ENCODE peak calls at places on chromosomes 11 and 22, in eight cellular contexts. One of them, this sample, is unnamed.
A peak's percentile ranks its signal among the peaks of the same experiment; 100 is the strongest.

GRCh38 chr11:47152126-47152952 is 24.3 kb downstream of the ARFGAP2 start:
- DNase-seq in CD4-positive, alpha-beta T cell: no peak
- DNase-seq in left ventricle myocardium inferior: no peak
- DNase-seq in Calu3: no peak
- DNase-seq in MM.1S: no peak
- DNase-seq in AG09309: no peak
- DNase-seq in keratinocyte: no peak
- DNase-seq in fibroblast of the aortic adventitia: no peak
- DNase-seq in this sample: no peak

GRCh38 chr22:44297662-44298061 is 15.1 kb downstream of the SHISAL1 start:
- DNase-seq in CD4-positive, alpha-beta T cell: no peak
- DNase-seq in left ventricle myocardium inferior: no peak
- DNase-seq in Calu3: no peak
- DNase-seq in MM.1S: no peak
- DNase-seq in AG09309: no peak
- DNase-seq in keratinocyte: no peak
- DNase-seq in fibroblast of the aortic adventitia: no peak
- DNase-seq in this sample: no peak

GRCh38 chr11:134583397-134583990 is 171.5 kb upstream of the B3GAT1 start:
- DNase-seq in CD4-positive, alpha-beta T cell: no peak
- DNase-seq in left ventricle myocardium inferior: no peak
- DNase-seq in Calu3: no peak
- DNase-seq in MM.1S: no peak
- DNase-seq in AG09309: no peak
- DNase-seq in keratinocyte: no peak
- DNase-seq in fibroblast of the aortic adventitia: no peak
- DNase-seq in this sample: no peak

GRCh38 chr11:95505927-95506426 is 275.0 kb upstream of the SESN3 start:
- DNase-seq in CD4-positive, alpha-beta T cell: no peak
- DNase-seq in left ventricle myocardium inferior: no peak
- DNase-seq in Calu3: no peak
- DNase-seq in MM.1S: peak; percentile 52
- DNase-seq in AG09309: peak; percentile 64
- DNase-seq in keratinocyte: no peak
- DNase-seq in fibroblast of the aortic adventitia: peak; percentile 81
- DNase-seq in this sample: no peak

GRCh38 chr11:83982825-83983224 is 696.7 kb upstream of the CCDC90B start:
- DNase-seq in CD4-positive, alpha-beta T cell: no peak
- DNase-seq in left ventricle myocardium inferior: no peak
- DNase-seq in Calu3: no peak
- DNase-seq in MM.1S: no peak
- DNase-seq in AG09309: no peak
- DNase-seq in keratinocyte: no peak
- DNase-seq in fibroblast of the aortic adventitia: no peak
- DNase-seq in this sample: no peak

GRCh38 chr22:50530857-50531545 is 1.2 kb upstream of the TYMP start:
- DNase-seq in CD4-positive, alpha-beta T cell: peak; percentile 82
- DNase-seq in left ventricle myocardium inferior: peak; percentile 87
- DNase-seq in Calu3: peak; percentile 85
- DNase-seq in MM.1S: peak; percentile 77
- DNase-seq in AG09309: peak; percentile 35
- DNase-seq in keratinocyte: no peak
- DNase-seq in fibroblast of the aortic adventitia: peak; percentile 83
- DNase-seq in this sample: peak; percentile 43

GRCh38 chr11:18294862-18295261 is 27.1 kb downstream of the HPS5 start:
- DNase-seq in CD4-positive, alpha-beta T cell: no peak
- DNase-seq in left ventricle myocardium inferior: no peak
- DNase-seq in Calu3: no peak
- DNase-seq in MM.1S: no peak
- DNase-seq in AG09309: no peak
- DNase-seq in keratinocyte: no peak
- DNase-seq in fibroblast of the aortic adventitia: no peak
- DNase-seq in this sample: no peak

GRCh38 chr11:37788141-37788877 is 1190.3 kb upstream of the RAG2 start:
- DNase-seq in CD4-positive, alpha-beta T cell: no peak
- DNase-seq in left ventricle myocardium inferior: no peak
- DNase-seq in Calu3: peak; percentile 12
- DNase-seq in MM.1S: no peak
- DNase-seq in AG09309: no peak
- DNase-seq in keratinocyte: peak; percentile 35
- DNase-seq in fibroblast of the aortic adventitia: peak; percentile 69
- DNase-seq in this sample: no peak

GRCh38 chr22:19896665-19897355 is 42.1 kb upstream of the GNB1L start:
- DNase-seq in CD4-positive, alpha-beta T cell: peak; percentile 44
- DNase-seq in left ventricle myocardium inferior: no peak
- DNase-seq in Calu3: no peak
- DNase-seq in MM.1S: no peak
- DNase-seq in AG09309: no peak
- DNase-seq in keratinocyte: no peak
- DNase-seq in fibroblast of the aortic adventitia: no peak
- DNase-seq in this sample: no peak

GRCh38 chr22:22035771-22036314 is 53.3 kb upstream of the TOP3B start:
- DNase-seq in CD4-positive, alpha-beta T cell: no peak
- DNase-seq in left ventricle myocardium inferior: no peak
- DNase-seq in Calu3: no peak
- DNase-seq in MM.1S: no peak
- DNase-seq in AG09309: no peak
- DNase-seq in keratinocyte: no peak
- DNase-seq in fibroblast of the aortic adventitia: no peak
- DNase-seq in this sample: no peak

GRCh38 chr11:72741429-72741833 is 10.8 kb downstream of the ARAP1 start:
- DNase-seq in CD4-positive, alpha-beta T cell: no peak
- DNase-seq in left ventricle myocardium inferior: peak; percentile 42
- DNase-seq in Calu3: no peak
- DNase-seq in MM.1S: no peak
- DNase-seq in AG09309: no peak
- DNase-seq in keratinocyte: no peak
- DNase-seq in fibroblast of the aortic adventitia: no peak
- DNase-seq in this sample: peak; percentile 31

GRCh38 chr11:37259734-37260133 is 661.7 kb upstream of the RAG2 start:
- DNase-seq in CD4-positive, alpha-beta T cell: no peak
- DNase-seq in left ventricle myocardium inferior: no peak
- DNase-seq in Calu3: no peak
- DNase-seq in MM.1S: no peak
- DNase-seq in AG09309: no peak
- DNase-seq in keratinocyte: no peak
- DNase-seq in fibroblast of the aortic adventitia: no peak
- DNase-seq in this sample: no peak

GRCh38 chr11:125224391-125225015 is 60.0 kb downstream of the PKNOX2 start:
- DNase-seq in CD4-positive, alpha-beta T cell: no peak
- DNase-seq in left ventricle myocardium inferior: no peak
- DNase-seq in Calu3: no peak
- DNase-seq in MM.1S: no peak
- DNase-seq in AG09309: no peak
- DNase-seq in keratinocyte: no peak
- DNase-seq in fibroblast of the aortic adventitia: peak; percentile 72
- DNase-seq in this sample: peak; percentile 34

GRCh38 chr11:122226810-122227379 is 110.9 kb upstream of the BLID start:
- DNase-seq in CD4-positive, alpha-beta T cell: no peak
- DNase-seq in left ventricle myocardium inferior: no peak
- DNase-seq in Calu3: no peak
- DNase-seq in MM.1S: no peak
- DNase-seq in AG09309: peak; percentile 71
- DNase-seq in keratinocyte: no peak
- DNase-seq in fibroblast of the aortic adventitia: no peak
- DNase-seq in this sample: no peak

GRCh38 chr11:106076923-106077608 is at the start of gene KBTBD3:
- DNase-seq in CD4-positive, alpha-beta T cell: peak; percentile 98
- DNase-seq in left ventricle myocardium inferior: peak; percentile 99
- DNase-seq in Calu3: peak; percentile 93
- DNase-seq in MM.1S: peak; percentile 99
- DNase-seq in AG09309: peak; percentile 97
- DNase-seq in keratinocyte: peak; percentile 81
- DNase-seq in fibroblast of the aortic adventitia: peak; percentile 99
- DNase-seq in this sample: peak; percentile 91
- TF ChIP-seq CTCF in CD4-positive, alpha-beta T cell: peak; percentile 66
- TF ChIP-seq CTCF in left ventricle myocardium inferior: peak; percentile 36
- TF ChIP-seq CTCF in Calu3: no peak
- TF ChIP-seq CTCF in MM.1S: peak; percentile 59
- TF ChIP-seq CTCF in AG09309: peak; percentile 46
- TF ChIP-seq CTCF in keratinocyte: peak; percentile 63
- TF ChIP-seq CTCF in fibroblast of the aortic adventitia: peak; percentile 34
- TF ChIP-seq CTCF in this sample: peak; percentile 64

GRCh38 chr11:64251986-64252837 is 882 bp downstream of the PLCB3 start:
- DNase-seq in CD4-positive, alpha-beta T cell: no peak
- DNase-seq in left ventricle myocardium inferior: peak; percentile 53
- DNase-seq in Calu3: peak; percentile 75
- DNase-seq in MM.1S: no peak
- DNase-seq in AG09309: no peak
- DNase-seq in keratinocyte: no peak
- DNase-seq in fibroblast of the aortic adventitia: no peak
- DNase-seq in this sample: no peak
- TF ChIP-seq CTCF in CD4-positive, alpha-beta T cell: no peak
- TF ChIP-seq CTCF in left ventricle myocardium inferior: no peak
- TF ChIP-seq CTCF in Calu3: no peak
- TF ChIP-seq CTCF in MM.1S: peak; percentile 55
- TF ChIP-seq CTCF in AG09309: peak; percentile 58
- TF ChIP-seq CTCF in keratinocyte: no peak
- TF ChIP-seq CTCF in fibroblast of the aortic adventitia: peak; percentile 51
- TF ChIP-seq CTCF in this sample: peak; percentile 25

GRCh38 chr11:68036717-68037239 is 2.0 kb upstream of the TCIRG1 start:
- DNase-seq in CD4-positive, alpha-beta T cell: no peak
- DNase-seq in left ventricle myocardium inferior: peak; percentile 73
- DNase-seq in Calu3: no peak
- DNase-seq in MM.1S: no peak
- DNase-seq in AG09309: no peak
- DNase-seq in keratinocyte: no peak
- DNase-seq in fibroblast of the aortic adventitia: no peak
- DNase-seq in this sample: no peak
- TF ChIP-seq CTCF in CD4-positive, alpha-beta T cell: no peak
- TF ChIP-seq CTCF in left ventricle myocardium inferior: no peak
- TF ChIP-seq CTCF in Calu3: no peak
- TF ChIP-seq CTCF in MM.1S: no peak
- TF ChIP-seq CTCF in AG09309: no peak
- TF ChIP-seq CTCF in keratinocyte: no peak
- TF ChIP-seq CTCF in fibroblast of the aortic adventitia: no peak
- TF ChIP-seq CTCF in this sample: no peak

DNA sequence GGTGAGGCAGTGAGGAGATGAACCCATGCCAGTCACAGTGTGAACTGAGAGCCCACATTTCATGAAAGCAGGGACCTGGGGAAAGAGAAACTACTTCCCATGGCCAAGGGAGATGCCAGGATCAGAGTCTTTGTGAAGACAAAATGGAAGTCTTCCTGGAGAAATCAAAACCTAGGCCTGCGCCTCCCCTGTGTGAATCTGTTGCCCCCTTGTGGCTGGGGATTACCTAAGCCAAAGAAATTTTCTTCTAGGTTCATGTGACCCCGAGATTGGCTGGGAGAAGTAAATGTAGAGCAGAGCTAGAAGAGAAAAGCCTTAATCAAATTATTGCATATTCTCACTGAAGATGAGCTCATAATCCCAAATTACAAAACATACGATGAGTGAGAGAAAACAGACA is 1075.3 kb downstream of the TBC1D22A start:
- DNase-seq in CD4-positive, alpha-beta T cell: no peak
- DNase-seq in left ventricle myocardium inferior: no peak
- DNase-seq in Calu3: peak; percentile 3
- DNase-seq in MM.1S: peak; percentile 70
- DNase-seq in AG09309: no peak
- DNase-seq in keratinocyte: no peak
- DNase-seq in fibroblast of the aortic adventitia: peak; percentile 2
- DNase-seq in this sample: no peak
- TF ChIP-seq CTCF in CD4-positive, alpha-beta T cell: no peak
- TF ChIP-seq CTCF in left ventricle myocardium inferior: peak; percentile 16
- TF ChIP-seq CTCF in Calu3: no peak
- TF ChIP-seq CTCF in MM.1S: peak; percentile 70
- TF ChIP-seq CTCF in AG09309: peak; percentile 22
- TF ChIP-seq CTCF in keratinocyte: peak; percentile 61
- TF ChIP-seq CTCF in fibroblast of the aortic adventitia: no peak
- TF ChIP-seq CTCF in this sample: peak; percentile 53

GRCh38 chr11:61125310-61125684 is 23.0 kb downstream of the CD5 start:
- DNase-seq in CD4-positive, alpha-beta T cell: no peak
- DNase-seq in left ventricle myocardium inferior: no peak
- DNase-seq in Calu3: no peak
- DNase-seq in MM.1S: no peak
- DNase-seq in AG09309: no peak
- DNase-seq in keratinocyte: no peak
- DNase-seq in fibroblast of the aortic adventitia: no peak
- DNase-seq in this sample: no peak

GRCh38 chr11:61124574-61125309 is 22.5 kb downstream of the CD5 start:
- DNase-seq in CD4-positive, alpha-beta T cell: no peak
- DNase-seq in left ventricle myocardium inferior: no peak
- DNase-seq in Calu3: no peak
- DNase-seq in MM.1S: no peak
- DNase-seq in AG09309: no peak
- DNase-seq in keratinocyte: no peak
- DNase-seq in fibroblast of the aortic adventitia: no peak
- DNase-seq in this sample: no peak

GRCh38 chr11:61127991-61128390 is 25.7 kb downstream of the CD5 start:
- DNase-seq in CD4-positive, alpha-beta T cell: no peak
- DNase-seq in left ventricle myocardium inferior: no peak
- DNase-seq in Calu3: no peak
- DNase-seq in MM.1S: no peak
- DNase-seq in AG09309: no peak
- DNase-seq in keratinocyte: no peak
- DNase-seq in fibroblast of the aortic adventitia: no peak
- DNase-seq in this sample: no peak

GRCh38 chr11:61123775-61124571 is 21.7 kb downstream of the CD5 start:
- DNase-seq in CD4-positive, alpha-beta T cell: no peak
- DNase-seq in left ventricle myocardium inferior: no peak
- DNase-seq in Calu3: no peak
- DNase-seq in MM.1S: no peak
- DNase-seq in AG09309: no peak
- DNase-seq in keratinocyte: no peak
- DNase-seq in fibroblast of the aortic adventitia: no peak
- DNase-seq in this sample: no peak

DNA sequence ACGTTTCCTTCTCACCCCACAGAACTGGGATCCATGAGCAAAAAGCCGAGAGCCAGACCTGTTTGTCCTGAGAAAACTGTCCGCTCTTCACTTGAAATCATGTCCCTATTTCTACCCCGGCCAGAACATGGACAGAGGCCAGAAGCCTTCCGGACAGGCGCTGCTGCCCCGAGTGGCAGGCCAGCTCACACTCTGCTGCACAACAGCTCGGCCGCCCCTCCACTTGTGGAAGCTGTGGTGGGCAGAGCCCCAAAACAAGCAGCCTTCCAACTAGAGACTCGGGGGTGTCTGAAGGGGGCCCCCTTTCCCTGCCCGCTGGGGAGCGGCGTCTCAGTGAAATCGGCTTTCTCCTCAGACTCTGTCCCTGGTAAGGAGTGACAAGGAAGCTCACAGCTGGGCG is 24.0 kb downstream of the CD5 start:
- DNase-seq in CD4-positive, alpha-beta T cell: no peak
- DNase-seq in left ventricle myocardium inferior: peak; percentile 53
- DNase-seq in Calu3: no peak
- DNase-seq in MM.1S: no peak
- DNase-seq in AG09309: no peak
- DNase-seq in keratinocyte: no peak
- DNase-seq in fibroblast of the aortic adventitia: peak; percentile 22
- DNase-seq in this sample: no peak
- TF ChIP-seq CTCF in CD4-positive, alpha-beta T cell: no peak
- TF ChIP-seq CTCF in left ventricle myocardium inferior: peak; percentile 32
- TF ChIP-seq CTCF in Calu3: no peak
- TF ChIP-seq CTCF in MM.1S: no peak
- TF ChIP-seq CTCF in AG09309: no peak
- TF ChIP-seq CTCF in keratinocyte: no peak
- TF ChIP-seq CTCF in fibroblast of the aortic adventitia: peak; percentile 11
- TF ChIP-seq CTCF in this sample: no peak

This sample was measured in neural crest cell.